ENCODE peak calls at places on chromosomes 6 and 20, in five cellular contexts. One of them, this sample, is unnamed.

GRCh38 chr20:61387204-61387958 is 135.3 kb downstream of the CDH4 start:
- DNase-seq in ovary: no peak
- DNase-seq in fibroblast of mammary gland: peak
- DNase-seq in Peyer's patch: no peak
- DNase-seq in neural progenitor cell: peak
- DNase-seq in this sample: peak

GRCh38 chr20:11810316-11811130 is 107.2 kb upstream of the BTBD3 start:
- DNase-seq in ovary: no peak
- DNase-seq in fibroblast of mammary gland: peak
- DNase-seq in Peyer's patch: no peak
- DNase-seq in neural progenitor cell: peak
- DNase-seq in this sample: no peak

GRCh38 chr6:10146723-10147451 is 268.0 kb downstream of the TFAP2A start:
- DNase-seq in ovary: no peak
- DNase-seq in fibroblast of mammary gland: no peak
- DNase-seq in Peyer's patch: no peak
- DNase-seq in neural progenitor cell: peak
- DNase-seq in this sample: peak

GRCh38 chr6:23244300-23244699 is 674.9 kb downstream of the HDGFL1 start:
- DNase-seq in ovary: no peak
- DNase-seq in fibroblast of mammary gland: peak
- DNase-seq in Peyer's patch: no peak
- DNase-seq in neural progenitor cell: no peak
- DNase-seq in this sample: no peak

GRCh38 chr6:32853541-32854375 is at the start of the genes PSMB9 and TAP1:
- DNase-seq in ovary: peak
- DNase-seq in fibroblast of mammary gland: peak
- DNase-seq in Peyer's patch: peak
- DNase-seq in neural progenitor cell: peak
- DNase-seq in this sample: peak

GRCh38 chr20:40192529-40192928 is 496.5 kb downstream of the MAFB start:
- DNase-seq in ovary: no peak
- DNase-seq in fibroblast of mammary gland: no peak
- DNase-seq in Peyer's patch: no peak
- DNase-seq in neural progenitor cell: no peak
- DNase-seq in this sample: no peak

GRCh38 chr20:50193169-50193850 is 2.7 kb downstream of the CEBPB start:
- DNase-seq in ovary: peak
- DNase-seq in fibroblast of mammary gland: peak
- DNase-seq in Peyer's patch: no peak
- DNase-seq in neural progenitor cell: no peak
- DNase-seq in this sample: no peak

GRCh38 chr6:142929751-142930358 is 15.1 kb downstream of the HIVEP2 start:
- DNase-seq in ovary: no peak
- DNase-seq in fibroblast of mammary gland: peak
- DNase-seq in Peyer's patch: no peak
- DNase-seq in neural progenitor cell: no peak
- DNase-seq in this sample: no peak

GRCh38 chr6:130122243-130122642 is 100.5 kb downstream of the SAMD3 start:
- DNase-seq in ovary: no peak
- DNase-seq in fibroblast of mammary gland: no peak
- DNase-seq in Peyer's patch: no peak
- DNase-seq in neural progenitor cell: no peak
- DNase-seq in this sample: no peak

GRCh38 chr6:15303920-15304291 is 58.0 kb downstream of the JARID2 start:
- DNase-seq in ovary: no peak
- DNase-seq in fibroblast of mammary gland: no peak
- DNase-seq in Peyer's patch: no peak
- DNase-seq in neural progenitor cell: no peak
- DNase-seq in this sample: no peak

GRCh38 chr6:166307082-166307980 is 861 bp downstream of the PRR18 start:
- DNase-seq in ovary: no peak
- DNase-seq in fibroblast of mammary gland: peak
- DNase-seq in Peyer's patch: no peak
- DNase-seq in neural progenitor cell: peak
- DNase-seq in this sample: peak

GRCh38 chr20:32343438-32343837 is 14.7 kb upstream of the ASXL1 start:
- DNase-seq in ovary: no peak
- DNase-seq in fibroblast of mammary gland: peak
- DNase-seq in Peyer's patch: no peak
- DNase-seq in neural progenitor cell: no peak
- DNase-seq in this sample: no peak

GRCh38 chr6:84421031-84421430 is 193.6 kb upstream of the CEP162 start:
- DNase-seq in ovary: no peak
- DNase-seq in fibroblast of mammary gland: no peak
- DNase-seq in Peyer's patch: no peak
- DNase-seq in neural progenitor cell: no peak
- DNase-seq in this sample: no peak

GRCh38 chr6:13048113-13048512 is 280.2 kb downstream of the TBC1D7 start:
- DNase-seq in ovary: no peak
- DNase-seq in fibroblast of mammary gland: peak
- DNase-seq in Peyer's patch: no peak
- DNase-seq in neural progenitor cell: no peak
- DNase-seq in this sample: no peak

GRCh38 chr6:165842291-165842936 is 179.4 kb upstream of the PDE10A start:
- DNase-seq in ovary: no peak
- DNase-seq in fibroblast of mammary gland: no peak
- DNase-seq in Peyer's patch: no peak
- DNase-seq in neural progenitor cell: no peak
- DNase-seq in this sample: no peak

GRCh38 chr20:51497542-51498467 is 44.7 kb downstream of the NFATC2 start:
- DNase-seq in ovary: no peak
- DNase-seq in fibroblast of mammary gland: no peak
- DNase-seq in Peyer's patch: peak
- DNase-seq in neural progenitor cell: no peak
- DNase-seq in this sample: no peak

GRCh38 chr20:9635756-9636155 is 121.4 kb downstream of the LAMP5 start:
- DNase-seq in ovary: no peak
- DNase-seq in fibroblast of mammary gland: peak
- DNase-seq in Peyer's patch: no peak
- DNase-seq in neural progenitor cell: no peak
- DNase-seq in this sample: no peak

GRCh38 chr6:39387785-39388184 is 65.3 kb upstream of the KCNK16 start:
- DNase-seq in ovary: no peak
- DNase-seq in fibroblast of mammary gland: no peak
- DNase-seq in Peyer's patch: no peak
- DNase-seq in neural progenitor cell: no peak
- DNase-seq in this sample: no peak

GRCh38 chr6:134035823-134036296 is 16.6 kb downstream of the SLC2A12 start:
- DNase-seq in ovary: no peak
- DNase-seq in fibroblast of mammary gland: peak
- DNase-seq in Peyer's patch: no peak
- DNase-seq in neural progenitor cell: no peak
- DNase-seq in this sample: no peak

GRCh38 chr20:51995551-51995951 is 193.2 kb upstream of the SALL4 start:
- DNase-seq in ovary: no peak
- DNase-seq in fibroblast of mammary gland: peak
- DNase-seq in Peyer's patch: no peak
- DNase-seq in neural progenitor cell: no peak
- DNase-seq in this sample: no peak

GRCh38 chr6:72363844-72364740 is 257.8 kb upstream of the KCNQ5 start:
- DNase-seq in ovary: no peak
- DNase-seq in fibroblast of mammary gland: peak
- DNase-seq in Peyer's patch: no peak
- DNase-seq in neural progenitor cell: no peak
- DNase-seq in this sample: no peak

GRCh38 chr6:8462694-8463093 is 27.3 kb upstream of the SLC35B3 start:
- DNase-seq in ovary: no peak
- DNase-seq in fibroblast of mammary gland: no peak
- DNase-seq in Peyer's patch: no peak
- DNase-seq in neural progenitor cell: no peak
- DNase-seq in this sample: no peak

GRCh38 chr6:8462169-8462568 is 26.8 kb upstream of the SLC35B3 start:
- DNase-seq in ovary: no peak
- DNase-seq in fibroblast of mammary gland: no peak
- DNase-seq in Peyer's patch: no peak
- DNase-seq in neural progenitor cell: no peak
- DNase-seq in this sample: no peak
- TF ChIP-seq CTCF in ovary: no peak
- TF ChIP-seq CTCF in fibroblast of mammary gland: no peak
- TF ChIP-seq CTCF in Peyer's patch: no peak
- TF ChIP-seq CTCF in neural progenitor cell: no peak
- TF ChIP-seq CTCF in this sample: no peak

GRCh38 chr6:136150961-136151360 is 99.2 kb downstream of the MTFR2 start:
- DNase-seq in ovary: no peak
- DNase-seq in fibroblast of mammary gland: no peak
- DNase-seq in Peyer's patch: no peak
- DNase-seq in neural progenitor cell: no peak
- DNase-seq in this sample: no peak
- TF ChIP-seq CTCF in ovary: no peak
- TF ChIP-seq CTCF in fibroblast of mammary gland: no peak
- TF ChIP-seq CTCF in Peyer's patch: no peak
- TF ChIP-seq CTCF in neural progenitor cell: no peak
- TF ChIP-seq CTCF in this sample: no peak

GRCh38 chr6:50270427-50270826 is 220.7 kb upstream of the DEFB112 start:
- DNase-seq in ovary: no peak
- DNase-seq in fibroblast of mammary gland: no peak
- DNase-seq in Peyer's patch: no peak
- DNase-seq in neural progenitor cell: no peak
- DNase-seq in this sample: no peak

GRCh38 chr6:50259903-50260302 is 210.2 kb upstream of the DEFB112 start:
- DNase-seq in ovary: no peak
- DNase-seq in fibroblast of mammary gland: no peak
- DNase-seq in Peyer's patch: no peak
- DNase-seq in neural progenitor cell: no peak
- DNase-seq in this sample: no peak

DNA sequence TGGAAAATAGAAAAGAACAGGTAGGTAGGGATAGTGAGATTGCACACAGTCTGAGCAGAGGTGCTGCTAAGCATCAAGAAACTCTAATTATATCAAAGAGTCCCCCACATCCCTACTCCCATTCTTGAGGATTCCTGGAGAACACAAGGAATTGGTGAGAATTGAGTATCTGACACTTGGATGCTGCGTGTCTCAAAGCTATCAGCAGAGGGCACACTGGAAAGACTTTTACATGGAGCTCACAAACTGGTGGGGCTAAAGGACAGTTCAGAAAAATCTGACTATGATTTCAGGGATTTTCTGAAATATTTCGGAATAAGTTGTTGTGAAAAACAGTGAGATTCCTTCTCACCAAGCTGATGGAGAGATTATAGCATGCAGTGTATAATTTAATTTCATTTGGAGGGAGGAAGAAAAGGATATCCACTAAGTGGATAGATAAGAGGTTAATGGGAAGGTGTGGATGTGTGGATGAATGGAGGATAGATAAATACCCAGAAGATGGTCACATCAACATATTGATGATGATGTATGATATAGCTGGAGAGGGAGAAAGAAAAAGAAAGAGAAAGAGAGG is 215.4 kb upstream of the DEFB112 start:
- DNase-seq in ovary: no peak
- DNase-seq in fibroblast of mammary gland: no peak
- DNase-seq in Peyer's patch: no peak
- DNase-seq in neural progenitor cell: peak
- DNase-seq in this sample: no peak
- TF ChIP-seq CTCF in ovary: no peak
- TF ChIP-seq CTCF in fibroblast of mammary gland: no peak
- TF ChIP-seq CTCF in Peyer's patch: no peak
- TF ChIP-seq CTCF in neural progenitor cell: peak
- TF ChIP-seq CTCF in this sample: peak

DNA sequence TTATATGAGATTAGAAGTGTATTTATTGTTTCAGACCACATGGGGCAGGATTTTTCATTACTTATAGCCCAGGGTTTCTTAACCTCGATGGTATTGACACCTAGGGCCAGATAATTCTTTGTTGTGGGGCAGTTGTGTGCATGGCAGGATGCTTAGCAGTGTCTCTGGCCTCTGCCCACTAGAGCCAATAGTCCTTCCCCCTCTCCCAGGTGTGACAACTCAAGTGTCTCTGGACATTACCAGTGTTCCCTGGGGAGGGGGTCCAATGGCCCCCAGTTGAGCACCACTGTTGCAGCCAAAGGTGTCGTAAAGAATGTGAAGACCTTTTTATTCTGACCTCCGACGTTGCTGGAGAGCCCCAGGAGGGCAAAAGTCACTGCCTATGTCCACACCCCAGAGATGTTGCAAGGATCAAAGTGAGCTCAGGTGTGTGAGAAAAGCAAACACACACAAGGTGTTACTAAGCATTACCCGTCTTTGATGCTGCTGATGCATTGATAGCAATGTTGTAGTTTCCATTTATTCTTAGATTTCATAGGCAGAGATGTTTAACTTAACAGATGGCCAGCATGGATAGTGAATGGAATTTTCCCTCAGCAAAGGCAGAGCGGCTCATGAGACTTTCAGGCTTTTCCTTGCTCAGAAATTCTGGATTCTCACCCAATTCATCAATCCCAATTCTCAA is 22.2 kb downstream of the BANF2 start:
- DNase-seq in ovary: no peak
- DNase-seq in fibroblast of mammary gland: peak
- DNase-seq in Peyer's patch: no peak
- DNase-seq in neural progenitor cell: no peak
- DNase-seq in this sample: no peak
- TF ChIP-seq CTCF in ovary: no peak
- TF ChIP-seq CTCF in fibroblast of mammary gland: no peak
- TF ChIP-seq CTCF in Peyer's patch: peak
- TF ChIP-seq CTCF in neural progenitor cell: no peak
- TF ChIP-seq CTCF in this sample: no peak

This sample was measured in nephron progenitor cell.